ENCODE peak calls at places on chromosomes 12 and 14, in ten cellular contexts. H is PC-3, J is EH, V is kidney glomerular epithelial cell, F is epithelial cell of esophagus, K is GM10248, R is HFFc6, P is fibroblast of mammary gland, D is iPS DF 6.9, L is SW480. X is an unnamed sample.

GRCh38 chr12:47085815-47086252 is 6.1 kb upstream of the AMIGO2 start:
- DNase-seq in P (peak; percentile 51), J (peak; percentile 92), F (peak; percentile 73), D (no peak), R (peak; percentile 70), V (peak; percentile 55), L (peak; percentile 31), K (peak; percentile 29), H (peak; percentile 79), X (peak; percentile 72)

GRCh38 chr14:87995500-87996275 is 2.7 kb upstream of the GALC start:
- DNase-seq in L (no peak), K (no peak), R (no peak), F (no peak), H (no peak), D (no peak), P (no peak), J (peak; percentile 15), V (peak; percentile 51), X (no peak)

GRCh38 chr12:42507031-42507430 is 82.5 kb downstream of the PRICKLE1 start:
- DNase-seq in F (no peak), P (no peak), L (no peak), K (no peak), V (no peak), D (no peak), H (no peak), J (no peak), R (no peak), X (no peak)

GRCh38 chr14:94559638-94560290 is 1.5 kb upstream of the SERPINA4 start:
- DNase-seq in K (no peak), V (no peak), J (peak; percentile 11), R (no peak), H (no peak), F (no peak), L (no peak), D (no peak), P (no peak), X (no peak)

GRCh38 chr12:72271741-72272661 is at the start of gene TRHDE:
- DNase-seq in F (peak; percentile 38), H (peak; percentile 60), P (peak; percentile 12), D (no peak), K (peak; percentile 11), R (peak; percentile 54), L (no peak), J (peak; percentile 80), V (peak; percentile 57), X (no peak)

GRCh38 chr12:122811777-122812176 is 23.5 kb upstream of the HIP1R start:
- DNase-seq in H (no peak), V (peak; percentile 28), L (no peak), J (no peak), P (no peak), R (no peak), K (no peak), F (no peak), D (no peak), X (no peak)

GRCh38 chr12:27280412-27280811 is 36.3 kb downstream of the STK38L start:
- DNase-seq in D (no peak), J (no peak), H (no peak), K (no peak), R (no peak), P (no peak), L (no peak), F (no peak), V (no peak), X (no peak)

GRCh38 chr12:110282956-110283817 is 2.1 kb downstream of the ATP2A2 start:
- DNase-seq in D (no peak), F (no peak), R (no peak), K (no peak), H (no peak), J (peak; percentile 51), P (no peak), L (peak; percentile 17), V (no peak), X (no peak)

GRCh38 chr12:75270157-75270556 is 60.0 kb downstream of the CAPS2 start:
- DNase-seq in V (no peak), D (no peak), F (peak; percentile 80), H (peak; percentile 82), L (no peak), K (no peak), R (no peak), J (no peak), P (no peak), X (no peak)

GRCh38 chr12:113048716-113049127 is 7.8 kb upstream of the DTX1 start:
- DNase-seq in K (peak; percentile 76), V (peak; percentile 62), H (peak; percentile 84), L (peak; percentile 60), D (no peak), J (peak; percentile 64), F (peak; percentile 69), R (peak; percentile 59), P (peak; percentile 64), X (peak; percentile 71)

GRCh38 chr14:50823051-50823762 is 7.8 kb downstream of the NIN start:
- DNase-seq in P (peak; percentile 57), F (no peak), J (no peak), R (no peak), D (no peak), H (peak; percentile 25), K (no peak), V (no peak), L (no peak), X (no peak)

GRCh38 chr14:84751745-84752144 is 778.2 kb upstream of the FLRT2 start:
- DNase-seq in D (no peak), L (no peak), R (no peak), J (no peak), H (no peak), K (no peak), V (no peak), P (no peak), F (no peak), X (no peak)